ENCODE peak calls at places on chromosomes 16 and 17, in eight cellular contexts. Q is brain microvascular endothelial cell, E is A549, G is astrocyte, V is type B pancreatic cell, F is prostate gland, L is RWPE1, I is heart right ventricle. X is an unnamed sample.

GRCh38 chr17:36892112-36892838 is 45.0 kb upstream of the LHX1 start:
- DNase-seq in Q (no peak), E (no peak), L (no peak), G (no peak), V (no peak), I (no peak), F (no peak), X (no peak)

GRCh38 chr16:81517630-81518438 is 73.2 kb downstream of the CMIP start:
- DNase-seq in Q (no peak), V (no peak), L (peak; percentile 44), G (peak; percentile 78), E (no peak), I (no peak), F (no peak), X (no peak)

GRCh38 chr17:36461330-36462110 is 25.0 kb upstream of the ZNHIT3 start:
- DNase-seq in E (no peak), L (no peak), F (no peak), I (no peak), G (no peak), V (no peak), Q (no peak), X (no peak)

GRCh38 chr16:82848013-82848412 is 221.2 kb downstream of the CDH13 start:
- DNase-seq in Q (peak; percentile 7), L (no peak), F (no peak), I (no peak), E (no peak), V (no peak), G (no peak), X (no peak)

GRCh38 chr17:61406871-61407210 is 7.2 kb downstream of the TBX2 start:
- DNase-seq in Q (no peak), V (no peak), F (no peak), E (no peak), G (no peak), L (no peak), I (no peak), X (no peak)

GRCh38 chr17:50533720-50534148 is 1.2 kb downstream of the EPN3 start:
- DNase-seq in I (peak; percentile 73), G (no peak), F (peak; percentile 66), L (no peak), V (no peak), E (no peak), Q (peak; percentile 9), X (no peak)

GRCh38 chr16:50446861-50447260 is 78.1 kb upstream of the BRD7 start:
- DNase-seq in Q (no peak), V (no peak), I (no peak), L (no peak), E (no peak), G (no peak), F (no peak), X (no peak)

GRCh38 chr16:75491876-75492275 is 3.4 kb downstream of the CHST6 start:
- DNase-seq in V (no peak), L (peak; percentile 43), F (no peak), G (no peak), E (peak; percentile 41), I (no peak), Q (no peak), X (no peak)

GRCh38 chr17:9363440-9364350 is 211.9 kb downstream of the STX8 start:
- DNase-seq in V (no peak), F (no peak), Q (peak; percentile 73), I (no peak), L (peak; percentile 49), E (no peak), G (peak; percentile 81), X (no peak)

GRCh38 chr17:28131592-28131991 is 89.1 kb downstream of the NLK start:
- DNase-seq in F (no peak), Q (peak; percentile 4), G (peak; percentile 65), E (no peak), L (no peak), I (no peak), V (no peak), X (no peak)

GRCh38 chr17:80070375-80071115 is 30.8 kb upstream of the GAA start:
- DNase-seq in F (no peak), L (no peak), G (no peak), E (no peak), I (no peak), Q (no peak), V (no peak), X (no peak)

GRCh38 chr16:84366208-84366607 is 2.1 kb upstream of the ATP2C2 start:
- DNase-seq in V (no peak), F (no peak), E (no peak), I (no peak), L (no peak), Q (no peak), G (no peak), X (no peak)

GRCh38 chr17:76170114-76170513 is 29.1 kb upstream of the FOXJ1 start:
- DNase-seq in I (no peak), L (no peak), G (no peak), E (no peak), F (no peak), Q (no peak), V (no peak), X (no peak)

GRCh38 chr17:76164331-76164730 is 23.3 kb upstream of the FOXJ1 start:
- DNase-seq in Q (no peak), V (no peak), E (no peak), L (no peak), I (no peak), G (no peak), F (no peak), X (no peak)

GRCh38 chr17:76166906-76167305 is 25.9 kb upstream of the FOXJ1 start:
- DNase-seq in I (no peak), G (no peak), F (no peak), E (no peak), Q (no peak), L (no peak), V (no peak), X (no peak)

GRCh38 chr17:76163919-76164318 is 22.9 kb upstream of the FOXJ1 start:
- DNase-seq in L (no peak), G (no peak), I (no peak), F (no peak), Q (no peak), V (no peak), E (no peak), X (no peak)

DNA sequence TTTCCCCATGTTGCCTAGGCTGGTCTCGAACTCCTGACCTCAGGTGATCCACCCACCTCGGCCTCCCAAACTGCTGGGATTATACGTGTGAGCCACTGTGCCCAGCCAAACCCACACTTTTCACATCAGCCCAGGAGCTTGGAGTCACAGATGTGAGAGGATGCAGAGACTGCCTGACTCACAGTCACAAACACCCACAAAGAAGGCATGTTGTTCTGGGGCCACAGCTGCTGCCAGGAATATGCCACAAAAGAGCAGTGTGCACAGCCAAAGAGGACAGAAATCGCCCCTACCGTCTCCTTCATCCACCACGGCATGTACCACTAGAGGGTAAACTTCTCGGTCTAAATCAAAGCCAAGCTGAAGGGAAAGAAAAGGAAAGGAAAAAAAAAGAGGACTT is 25.1 kb upstream of the FOXJ1 start:
- DNase-seq in Q (no peak), E (no peak), G (peak; percentile 38), I (no peak), V (no peak), L (no peak), F (no peak), X (no peak)
- TF ChIP-seq CTCF in Q (peak; percentile 29), E (no peak), G (no peak), I (no peak), V (no peak), L (no peak), F (no peak), X (no peak)

GRCh38 chr16:67399218-67399733 is 6.0 kb upstream of the TPPP3 start:
- DNase-seq in E (peak; percentile 37), L (no peak), I (peak; percentile 69), F (no peak), G (no peak), Q (no peak), V (no peak), X (no peak)
- TF ChIP-seq CTCF in E (peak; percentile 62), L (peak; percentile 81), I (peak; percentile 54), F (peak; percentile 78), G (peak; percentile 43), Q (peak; percentile 80), V (peak; percentile 87), X (peak; percentile 62)

DNA sequence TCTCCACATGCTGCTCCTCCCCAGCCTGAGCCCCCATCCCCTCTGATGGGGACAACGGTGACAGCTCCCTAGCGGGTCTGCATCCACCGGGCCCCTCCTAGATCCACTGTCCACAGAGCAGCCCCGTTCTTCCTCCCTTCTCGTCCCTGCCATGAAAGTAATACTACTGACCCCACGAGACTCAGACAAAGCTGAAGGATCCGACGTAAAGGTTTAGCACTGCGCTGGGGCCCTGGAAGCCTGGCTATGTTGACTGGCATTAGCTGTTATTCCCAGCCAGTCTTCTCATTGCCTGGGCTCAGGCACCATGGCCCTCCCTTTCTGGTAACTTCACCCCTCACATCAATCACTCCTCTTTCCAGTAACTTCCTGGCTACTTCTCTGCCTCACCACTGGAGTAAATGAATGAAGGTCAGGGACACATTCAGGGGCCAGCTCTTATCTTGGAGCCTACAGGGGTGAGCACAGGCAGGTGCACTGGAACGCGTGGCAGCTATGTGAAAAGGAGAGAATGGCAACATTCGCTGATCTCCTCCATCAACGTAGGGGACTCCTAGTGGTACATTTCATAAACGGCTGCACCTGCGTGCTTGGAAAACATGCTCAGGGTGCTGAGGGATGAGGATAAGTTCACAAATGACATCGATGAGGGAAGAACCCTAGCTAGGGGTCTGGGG is 30.5 kb downstream of the VAC14 start:
- DNase-seq in I (no peak), V (no peak), E (peak; percentile 54), L (no peak), F (no peak), Q (no peak), G (no peak), X (no peak)
- TF ChIP-seq CTCF in I (no peak), V (no peak), E (no peak), L (no peak), F (no peak), Q (no peak), G (no peak), X (no peak)

DNA sequence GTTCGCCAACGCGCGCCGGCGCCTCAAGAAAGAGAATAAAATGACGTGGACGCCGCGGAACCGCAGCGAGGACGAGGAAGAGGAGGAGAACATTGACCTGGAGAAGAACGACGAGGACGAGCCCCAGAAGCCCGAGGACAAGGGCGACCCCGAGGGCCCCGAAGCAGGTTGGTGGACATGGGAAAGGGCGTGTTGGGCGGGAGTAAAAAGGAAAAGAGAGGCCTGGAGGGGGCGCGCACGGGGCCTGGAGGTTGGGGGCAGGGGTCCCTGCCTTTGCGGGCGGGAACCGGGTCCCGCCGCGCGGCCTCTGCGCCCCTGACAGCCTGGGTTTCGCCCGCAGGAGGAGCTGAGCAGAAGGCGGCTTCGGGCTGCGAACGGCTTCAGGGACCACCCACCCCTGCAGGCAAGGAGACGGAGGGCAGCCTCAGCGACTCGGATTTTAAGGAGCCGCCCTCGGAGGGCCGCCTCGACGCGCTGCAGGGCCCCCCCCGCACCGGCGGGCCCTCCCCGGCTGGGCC is 2.1 kb downstream of the IRX5 start:
- DNase-seq in F (no peak), Q (no peak), G (no peak), I (peak; percentile 27), L (no peak), E (no peak), V (no peak), X (peak; percentile 80)
- TF ChIP-seq CTCF in F (no peak), Q (no peak), G (no peak), I (no peak), L (no peak), E (no peak), V (peak; percentile 39), X (no peak)

X was measured in osteocyte.